ENCODE peak calls at places on chromosomes 5 and 9, in four cellular contexts. H is HepG2, R is H1, N is GM12878. K is an unnamed sample. For H3K4me1, the result is how much of the 10 kb centered on the place peaks cover.

GRCh38 chr5:55923177-55923872 is 71.4 kb downstream of the IL6ST start:
- DNase-seq in H (no peak), R (no peak), N (no peak), K (no peak)

GRCh38 chr5:122300374-122300773 is 11.7 kb upstream of the SNCAIP start:
- DNase-seq in H (no peak), R (no peak), N (no peak), K (no peak)

GRCh38 chr9:15149450-15149849 is 157.6 kb downstream of the TTC39B start:
- DNase-seq in H (no peak), R (no peak), N (no peak), K (no peak)

GRCh38 chr9:98087420-98088354 is 31.2 kb downstream of the NANS start:
- DNase-seq in H (no peak), R (peak), N (no peak), K (no peak)

GRCh38 chr9:16873131-16873787 is 2.8 kb upstream of the BNC2 start:
- DNase-seq in H (no peak), R (no peak), N (no peak), K (no peak)

GRCh38 chr5:143008809-143009521 is 238.8 kb downstream of the ARHGAP26 start:
- DNase-seq in H (no peak), R (no peak), N (peak), K (no peak)

GRCh38 chr9:137371521-137371941 is 51.4 kb downstream of the EXD3 start:
- DNase-seq in H (no peak), R (no peak), N (no peak), K (no peak)

GRCh38 chr9:91117959-91118651 is 243.6 kb downstream of the AUH start:
- DNase-seq in H (no peak), R (peak), N (no peak), K (no peak)

GRCh38 chr5:141846031-141846430 is 32.2 kb downstream of the PCDH1 start:
- DNase-seq in H (no peak), R (no peak), N (no peak), K (no peak)

GRCh38 chr5:126285307-126285706 is 137.9 kb upstream of the GRAMD2B start:
- DNase-seq in H (no peak), R (no peak), N (no peak), K (no peak)

GRCh38 chr5:7146886-7147285 is 249.1 kb upstream of the ADCY2 start:
- DNase-seq in H (no peak), R (no peak), N (no peak), K (no peak)

GRCh38 chr9:110334183-110334582 is 3.5 kb downstream of the TXNDC8 start:
- DNase-seq in H (no peak), R (no peak), N (no peak), K (no peak)

GRCh38 chr5:180394031-180394636 is 41.0 kb upstream of the GFPT2 start:
- DNase-seq in H (no peak), R (no peak), N (no peak), K (no peak)

GRCh38 chr5:132079619-132080018 is 6.0 kb downstream of the CSF2 start:
- DNase-seq in H (no peak), R (no peak), N (no peak), K (no peak)

GRCh38 chr5:107652839-107653607 is 17.7 kb downstream of the EFNA5 start:
- DNase-seq in H (no peak), R (no peak), N (no peak), K (peak)

GRCh38 chr5:132747064-132747692 is at the start of gene CCNI2:
- DNase-seq in H (no peak), R (no peak), N (no peak), K (no peak)

GRCh38 chr9:21835111-21835510 is 32.7 kb downstream of the MTAP start:
- DNase-seq in H (no peak), R (no peak), N (no peak), K (no peak)

GRCh38 chr9:87520172-87520683 is 22.6 kb downstream of the DAPK1 start:
- DNase-seq in H (no peak), R (no peak), N (no peak), K (no peak)

GRCh38 chr5:139277171-139277570 is 16.4 kb upstream of the MATR3 start:
- DNase-seq in H (no peak), R (no peak), N (no peak), K (no peak)

GRCh38 chr9:120482424-120483186 is 97.4 kb downstream of the CDK5RAP2 start:
- DNase-seq in H (no peak), R (no peak), N (no peak), K (no peak)

GRCh38 chr9:18492612-18493011 is 18.7 kb downstream of the ADAMTSL1 start:
- DNase-seq in H (no peak), R (no peak), N (no peak), K (no peak)

GRCh38 chr5:147483197-147483790 is 26.6 kb downstream of the DPYSL3 start:
- DNase-seq in H (no peak), R (no peak), N (no peak), K (no peak)

GRCh38 chr5:159864885-159865622 is 51.2 kb upstream of the ADRA1B start:
- DNase-seq in H (no peak), R (no peak), N (peak), K (no peak)

GRCh38 chr5:155270737-155271136 is 257.2 kb downstream of the KIF4B start:
- DNase-seq in H (no peak), R (no peak), N (no peak), K (no peak)

GRCh38 chr5:72767289-72768010 is 49.0 kb upstream of the TNPO1 start:
- DNase-seq in H (peak), R (no peak), N (no peak), K (no peak)

GRCh38 chr9:95924955-95925354 is 49.5 kb downstream of the ERCC6L2 start:
- DNase-seq in H (no peak), R (no peak), N (no peak), K (no peak)

GRCh38 chr5:52710972-52711596 is 76.6 kb upstream of the ITGA1 start:
- DNase-seq in H (no peak), R (no peak), N (no peak), K (no peak)

GRCh38 chr5:22938373-22938772 is 85.2 kb upstream of the CDH12 start:
- DNase-seq in H (no peak), R (no peak), N (no peak), K (no peak)

GRCh38 chr5:56183507-56183906 is 49.6 kb downstream of the ANKRD55 start:
- DNase-seq in H (peak), R (no peak), N (no peak), K (no peak)

GRCh38 chr9:129069128-129069824 is 11.6 kb upstream of the DOLPP1 start:
- DNase-seq in H (no peak), R (no peak), N (no peak), K (no peak)

GRCh38 chr9:74444389-74444788 is 52.7 kb upstream of the RORB start:
- DNase-seq in H (no peak), R (no peak), N (no peak), K (no peak)

GRCh38 chr5:141664733-141665461 is 13.7 kb upstream of the FCHSD1 start:
- DNase-seq in H (peak), R (peak), N (peak), K (no peak)

GRCh38 chr5:170552486-170553122 is 48.8 kb downstream of the KCNIP1 start:
- DNase-seq in H (no peak), R (peak), N (no peak), K (peak)

GRCh38 chr5:151006704-151007334 is 13.6 kb upstream of the GPX3 start:
- DNase-seq in H (no peak), R (no peak), N (no peak), K (no peak)

GRCh38 chr5:473344-474192 is 30.6 kb downstream of the EXOC3 start:
- DNase-seq in H (peak), R (no peak), N (no peak), K (no peak)

GRCh38 chr9:96852676-96853075 is 1.6 kb downstream of the ZNF782 start:
- DNase-seq in H (no peak), R (no peak), N (no peak), K (no peak)

GRCh38 chr9:134807726-134808125 is 72.9 kb upstream of the FCN2 start:
- DNase-seq in H (no peak), R (no peak), N (no peak), K (no peak)

GRCh38 chr9:35618854-35619799 is 914 bp upstream of the CD72 start:
- DNase-seq in H (no peak), R (no peak), N (peak), K (no peak)

GRCh38 chr5:161105563-161105962 is 253.6 kb upstream of the ATP10B start:
- DNase-seq in H (no peak), R (no peak), N (no peak), K (no peak)
- TF ChIP-seq SUZ12 in H (no peak), R (no peak), N (no peak), K (no peak)

DNA sequence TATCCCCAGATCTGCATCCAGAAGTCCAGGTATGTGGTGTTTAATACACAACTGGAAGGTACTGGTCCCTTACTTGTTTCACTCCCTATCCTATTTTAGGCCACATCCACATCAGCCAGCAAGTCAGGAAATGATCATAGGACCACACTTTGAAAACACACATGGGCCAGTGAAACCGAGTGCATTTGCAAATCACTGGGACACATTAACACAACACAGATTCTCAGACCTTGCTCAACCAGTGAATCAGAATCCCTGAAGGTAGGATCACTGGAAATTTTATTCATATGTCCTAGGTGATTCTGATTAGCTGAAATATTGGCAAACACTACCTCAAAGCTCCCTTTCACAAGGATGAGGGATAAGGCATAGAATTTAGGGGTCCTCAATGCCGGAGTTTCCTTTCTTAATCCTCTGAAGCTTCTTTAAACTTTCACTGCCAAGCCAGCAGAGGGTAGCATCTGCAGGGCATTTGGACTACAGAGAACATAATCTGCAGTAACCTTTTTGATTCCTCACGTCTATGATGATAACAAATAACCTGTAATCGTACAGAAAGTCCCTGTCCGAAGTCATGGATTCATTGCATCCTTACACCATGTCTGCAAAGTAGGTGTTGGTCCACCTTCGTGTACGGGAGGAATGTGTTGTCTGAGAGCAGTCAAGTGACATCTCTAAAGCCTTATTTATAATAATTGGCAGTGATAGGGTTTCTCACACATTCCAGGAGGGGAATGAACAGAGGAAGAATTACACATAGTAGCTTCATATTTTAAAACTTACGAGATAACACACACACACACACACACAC is 11.0 kb upstream of the ABLIM3 start:
- DNase-seq in H (no peak), R (no peak), N (no peak), K (no peak)
- H3K4me1 ChIP-seq in H (under half), R (under half), N (under half), K (under half)

DNA sequence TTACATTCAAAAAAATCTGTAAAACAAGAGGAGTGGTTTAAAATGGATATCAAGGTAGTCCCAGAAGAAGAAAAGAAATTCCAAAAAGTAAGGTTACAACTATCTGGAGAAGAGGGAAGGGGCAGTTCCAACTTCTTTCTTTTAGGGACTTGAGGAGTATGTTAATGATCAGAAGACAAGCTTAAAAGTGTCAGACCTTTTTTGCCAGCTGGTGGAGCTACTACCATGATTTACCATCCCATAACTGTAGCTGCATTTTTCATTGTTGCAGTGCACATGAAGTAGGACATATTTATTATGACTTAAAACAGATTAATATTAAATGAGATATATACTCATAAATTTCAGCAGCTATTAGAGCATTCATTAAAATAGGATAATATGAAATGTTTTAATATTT is 158.5 kb upstream of the RGS7BP start:
- DNase-seq in H (no peak), R (no peak), N (no peak), K (no peak)
- TF ChIP-seq SUZ12 in H (no peak), R (no peak), N (no peak), K (no peak)

GRCh38 chr5:38712416-38712815 is 133.4 kb upstream of the OSMR start:
- DNase-seq in H (no peak), R (no peak), N (no peak), K (no peak)

GRCh38 chr5:38714240-38714639 is 131.6 kb upstream of the OSMR start:
- DNase-seq in H (no peak), R (no peak), N (no peak), K (no peak)

GRCh38 chr5:38716516-38716915 is 129.3 kb upstream of the OSMR start:
- DNase-seq in H (no peak), R (no peak), N (no peak), K (no peak)

GRCh38 chr5:38715671-38716070 is 130.1 kb upstream of the OSMR start:
- DNase-seq in H (peak), R (no peak), N (no peak), K (no peak)

GRCh38 chr5:38714703-38715355 is 131.0 kb upstream of the OSMR start:
- DNase-seq in H (no peak), R (no peak), N (no peak), K (no peak)
- H3K4me1 ChIP-seq in H (under half), R (under half), N (under half), K (under half)

K was measured in NT2/D1.